ENCODE peak calls at places on chromosomes 16 and 17, in eight cellular contexts. H is T47D, X is AG04449, J is foreskin fibroblast, Y is cardiac fibroblast, O is thoracic aorta, U is amniotic epithelial cell, Z is tibial nerve. V is an unnamed sample.

GRCh38 chr17:82283208-82283749 is 9.8 kb upstream of the CSNK1D start:
- DNase-seq in U (peak), J (peak), Z (no peak), H (peak), O (no peak), X (no peak), Y (peak), V (no peak)

GRCh38 chr17:38751144-38751802 is 1.3 kb upstream of the PSMB3 start:
- DNase-seq in X (no peak), J (no peak), Z (no peak), U (peak), O (no peak), H (no peak), Y (no peak), V (no peak)

GRCh38 chr17:50196826-50197225 is 4.6 kb downstream of the COL1A1 start:
- DNase-seq in X (no peak), U (no peak), O (no peak), H (no peak), Z (no peak), J (peak), Y (peak), V (no peak)

GRCh38 chr16:47787695-47788094 is 326.6 kb downstream of the PHKB start:
- DNase-seq in H (peak), J (no peak), Z (no peak), X (no peak), O (no peak), U (peak), Y (peak), V (no peak)

GRCh38 chr17:68291836-68292688 is 767 bp downstream of the ARSG start:
- DNase-seq in X (no peak), J (peak), H (peak), O (no peak), Z (peak), Y (peak), U (peak), V (peak)

GRCh38 chr16:89472711-89473075 is 17.7 kb downstream of the ANKRD11 start:
- DNase-seq in H (no peak), O (no peak), Z (no peak), J (no peak), U (no peak), X (no peak), Y (no peak), V (no peak)

GRCh38 chr16:66894948-66895696 is 14.8 kb downstream of the PDP2 start:
- DNase-seq in U (peak), Y (peak), H (peak), Z (peak), X (no peak), O (no peak), J (peak), V (no peak)

GRCh38 chr16:24721830-24722238 is 7.6 kb upstream of the TNRC6A start:
- DNase-seq in Z (no peak), U (peak), Y (no peak), H (no peak), X (no peak), J (no peak), O (no peak), V (no peak)

GRCh38 chr17:81167638-81168037 is 1.6 kb upstream of the AATK start:
- DNase-seq in O (no peak), H (no peak), Y (no peak), Z (no peak), X (no peak), J (no peak), U (no peak), V (no peak)

GRCh38 chr16:35506898-35507194 is 2047.4 kb downstream of the TP53TG3F start:
- DNase-seq in U (no peak), O (no peak), J (no peak), H (no peak), Y (no peak), X (no peak), Z (no peak), V (no peak)

V was measured in breast epithelium.